ENCODE peak calls at places on chromosomes 16 and 17, in seven cellular contexts. One of them, this sample, is unnamed.
A peak's percentile ranks its signal among the peaks of the same experiment; 100 is the strongest.

GRCh38 chr16:27315333-27316037 is 1.7 kb downstream of the IL4R start:
- DNase-seq in epithelial cell of esophagus: peak; percentile 97
- DNase-seq in GM06990: peak; percentile 35
- DNase-seq in HCEC 1CT: peak; percentile 58
- DNase-seq in T-helper 1 cell: peak; percentile 37
- DNase-seq in skeletal muscle cell: no peak
- DNase-seq in substantia nigra: no peak
- DNase-seq in this sample: peak; percentile 88

GRCh38 chr17:14590458-14591250 is 289.8 kb downstream of the HS3ST3B1 start:
- DNase-seq in epithelial cell of esophagus: no peak
- DNase-seq in substantia nigra: no peak
- DNase-seq in HCEC 1CT: no peak
- DNase-seq in GM06990: no peak
- DNase-seq in skeletal muscle cell: no peak
- DNase-seq in T-helper 1 cell: no peak
- DNase-seq in this sample: no peak

GRCh38 chr16:57260294-57260929 is 15.4 kb downstream of the ARL2BP start:
- DNase-seq in epithelial cell of esophagus: peak; percentile 82
- DNase-seq in GM06990: peak; percentile 67
- DNase-seq in substantia nigra: peak; percentile 58
- DNase-seq in skeletal muscle cell: peak; percentile 28
- DNase-seq in HCEC 1CT: peak; percentile 55
- DNase-seq in T-helper 1 cell: no peak
- DNase-seq in this sample: peak; percentile 84

GRCh38 chr17:39700148-39700987 is 504 bp downstream of the ERBB2 start:
- DNase-seq in substantia nigra: no peak
- DNase-seq in skeletal muscle cell: no peak
- DNase-seq in GM06990: no peak
- DNase-seq in T-helper 1 cell: no peak
- DNase-seq in HCEC 1CT: peak; percentile 3
- DNase-seq in epithelial cell of esophagus: peak; percentile 17
- DNase-seq in this sample: peak; percentile 46

GRCh38 chr17:13351046-13351445 is 250.7 kb downstream of the HS3ST3A1 start:
- DNase-seq in T-helper 1 cell: no peak
- DNase-seq in epithelial cell of esophagus: no peak
- DNase-seq in skeletal muscle cell: peak; percentile 65
- DNase-seq in HCEC 1CT: peak; percentile 40
- DNase-seq in substantia nigra: no peak
- DNase-seq in GM06990: no peak
- DNase-seq in this sample: peak; percentile 19

GRCh38 chr17:76866774-76867577 is 1.2 kb upstream of the MGAT5B start:
- DNase-seq in HCEC 1CT: peak; percentile 52
- DNase-seq in epithelial cell of esophagus: peak; percentile 67
- DNase-seq in GM06990: no peak
- DNase-seq in skeletal muscle cell: peak; percentile 16
- DNase-seq in T-helper 1 cell: no peak
- DNase-seq in substantia nigra: no peak
- DNase-seq in this sample: peak; percentile 88

GRCh38 chr17:19369846-19370492 is 7.4 kb upstream of the B9D1 start:
- DNase-seq in epithelial cell of esophagus: peak; percentile 61
- DNase-seq in GM06990: no peak
- DNase-seq in HCEC 1CT: no peak
- DNase-seq in T-helper 1 cell: no peak
- DNase-seq in substantia nigra: no peak
- DNase-seq in skeletal muscle cell: no peak
- DNase-seq in this sample: no peak

GRCh38 chr17:7838291-7839075 is 4.5 kb downstream of the KDM6B start:
- DNase-seq in epithelial cell of esophagus: peak; percentile 40
- DNase-seq in skeletal muscle cell: no peak
- DNase-seq in GM06990: no peak
- DNase-seq in substantia nigra: no peak
- DNase-seq in HCEC 1CT: peak; percentile 27
- DNase-seq in T-helper 1 cell: no peak
- DNase-seq in this sample: peak; percentile 49

GRCh38 chr16:23107878-23108277 is 41.4 kb downstream of the USP31 start:
- DNase-seq in T-helper 1 cell: no peak
- DNase-seq in epithelial cell of esophagus: no peak
- DNase-seq in HCEC 1CT: no peak
- DNase-seq in skeletal muscle cell: no peak
- DNase-seq in substantia nigra: no peak
- DNase-seq in GM06990: no peak
- DNase-seq in this sample: no peak

GRCh38 chr17:62668091-62668804 is 40.8 kb downstream of the MRC2 start:
- DNase-seq in substantia nigra: no peak
- DNase-seq in T-helper 1 cell: no peak
- DNase-seq in HCEC 1CT: no peak
- DNase-seq in skeletal muscle cell: no peak
- DNase-seq in GM06990: no peak
- DNase-seq in epithelial cell of esophagus: peak; percentile 98
- DNase-seq in this sample: peak; percentile 24

GRCh38 chr17:36004604-36005003 is 3.3 kb upstream of the CCL15 start:
- DNase-seq in epithelial cell of esophagus: no peak
- DNase-seq in HCEC 1CT: no peak
- DNase-seq in T-helper 1 cell: no peak
- DNase-seq in skeletal muscle cell: no peak
- DNase-seq in GM06990: no peak
- DNase-seq in substantia nigra: no peak
- DNase-seq in this sample: no peak

GRCh38 chr16:53501216-53501859 is 1.7 kb downstream of the AKTIP start:
- DNase-seq in substantia nigra: no peak
- DNase-seq in epithelial cell of esophagus: peak; percentile 41
- DNase-seq in HCEC 1CT: no peak
- DNase-seq in T-helper 1 cell: no peak
- DNase-seq in GM06990: no peak
- DNase-seq in skeletal muscle cell: no peak
- DNase-seq in this sample: no peak

GRCh38 chr17:43769426-43769825 is 9.4 kb downstream of the DUSP3 start:
- DNase-seq in epithelial cell of esophagus: no peak
- DNase-seq in T-helper 1 cell: no peak
- DNase-seq in HCEC 1CT: no peak
- DNase-seq in skeletal muscle cell: no peak
- DNase-seq in GM06990: no peak
- DNase-seq in substantia nigra: no peak
- DNase-seq in this sample: no peak

GRCh38 chr16:68445458-68445857 is 2.9 kb downstream of the SMPD3 start:
- DNase-seq in GM06990: no peak
- DNase-seq in skeletal muscle cell: no peak
- DNase-seq in T-helper 1 cell: no peak
- DNase-seq in epithelial cell of esophagus: peak; percentile 80
- DNase-seq in HCEC 1CT: peak; percentile 71
- DNase-seq in substantia nigra: no peak
- DNase-seq in this sample: peak; percentile 76

GRCh38 chr17:57080708-57081107 is 4.3 kb upstream of the AKAP1 start:
- DNase-seq in epithelial cell of esophagus: peak; percentile 28
- DNase-seq in T-helper 1 cell: no peak
- DNase-seq in HCEC 1CT: peak; percentile 13
- DNase-seq in GM06990: peak; percentile 27
- DNase-seq in substantia nigra: no peak
- DNase-seq in skeletal muscle cell: no peak
- DNase-seq in this sample: peak; percentile 53